ENCODE peak calls at places on chromosomes 11 and 22, in four cellular contexts. I, O, U and D are unnamed samples.

GRCh38 chr11:26062665-26063064 is 269.3 kb upstream of the ANO3 start:
- DNase-seq in I (no peak), U (no peak), O (no peak), D (no peak)

GRCh38 chr11:63869171-63869591 is 30.3 kb downstream of the MARK2 start:
- DNase-seq in I (no peak), O (no peak), U (no peak), D (no peak)

GRCh38 chr22:11605468-11605981 is 3922.5 kb upstream of the OR11H1 start:
- DNase-seq in U (no peak), O (no peak), I (no peak), D (no peak)

GRCh38 chr22:44125421-44125820 is 55.3 kb upstream of the PARVG start:
- DNase-seq in I (no peak), O (no peak), U (no peak), D (no peak)

GRCh38 chr11:65862941-65863888 is 3.0 kb downstream of the MUS81 start:
- DNase-seq in U (no peak), O (no peak), I (no peak), D (no peak)

GRCh38 chr11:128628686-128629085 is 41.3 kb upstream of the ETS1 start:
- DNase-seq in U (no peak), O (no peak), I (no peak), D (no peak)

GRCh38 chr11:119284344-119285157 is 32.4 kb downstream of the MCAM start:
- DNase-seq in U (peak), I (no peak), O (no peak), D (no peak)

GRCh38 chr11:45087301-45087700 is 59.1 kb upstream of the PRDM11 start:
- DNase-seq in U (no peak), O (no peak), I (no peak), D (no peak)

GRCh38 chr11:114366331-114367243 is 33.7 kb downstream of the C11orf71 start:
- DNase-seq in I (no peak), U (no peak), O (no peak), D (no peak)

GRCh38 chr11:78061088-78061920 is 2.4 kb upstream of the THRSP start:
- DNase-seq in O (no peak), U (peak), I (no peak), D (no peak)

GRCh38 chr11:133160754-133161153 is 371.5 kb downstream of the OPCML start:
- DNase-seq in U (no peak), I (no peak), O (no peak), D (no peak)

GRCh38 chr11:87767615-87768014 is 407.6 kb downstream of the RAB38 start:
- DNase-seq in I (no peak), O (no peak), U (no peak), D (no peak)

GRCh38 chr11:40391679-40392078 is 1067.8 kb downstream of the LRRC4C start:
- DNase-seq in O (no peak), U (no peak), I (no peak), D (no peak)

GRCh38 chr11:8227156-8228152 is 36.2 kb downstream of the LMO1 start:
- DNase-seq in U (no peak), O (no peak), I (no peak), D (no peak)

GRCh38 chr11:73520358-73521061 is 77.4 kb downstream of the FAM168A start:
- DNase-seq in I (peak), O (no peak), U (no peak), D (no peak)

GRCh38 chr22:46487318-46487717 is 50.1 kb downstream of the CELSR1 start:
- DNase-seq in O (no peak), U (no peak), I (no peak), D (no peak)

GRCh38 chr11:86671386-86672006 is 920 bp downstream of the ME3 start:
- DNase-seq in U (no peak), I (no peak), O (no peak), D (peak)

GRCh38 chr11:20289732-20290131 is 73.8 kb upstream of the HTATIP2 start:
- DNase-seq in U (no peak), I (no peak), O (no peak), D (no peak)

GRCh38 chr11:3095712-3096361 is 38.6 kb upstream of the CARS1 start:
- DNase-seq in U (no peak), O (peak), I (no peak), D (no peak)

GRCh38 chr11:133830931-133831907 is 14.1 kb downstream of the SPATA19 start:
- DNase-seq in U (no peak), I (no peak), O (no peak), D (peak)

GRCh38 chr11:11724994-11725393 is 103.2 kb upstream of the GALNT18 start:
- DNase-seq in U (no peak), O (no peak), I (no peak), D (no peak)

GRCh38 chr11:9073826-9074225 is 17.6 kb downstream of the SCUBE2 start:
- DNase-seq in O (no peak), I (no peak), U (no peak), D (no peak)

GRCh38 chr22:32416556-32417085 is 4.6 kb upstream of the RTCB start:
- DNase-seq in O (no peak), U (no peak), I (no peak), D (no peak)

GRCh38 chr11:113505541-113506375 is 30.6 kb upstream of the DRD2 start:
- DNase-seq in I (no peak), U (peak), O (no peak), D (no peak)

GRCh38 chr11:26150046-26150445 is 181.9 kb upstream of the ANO3 start:
- DNase-seq in O (no peak), I (no peak), U (no peak), D (no peak)

GRCh38 chr11:10623797-10624761 is 55.6 kb upstream of the LYVE1 start:
- DNase-seq in O (peak), I (no peak), U (peak), D (peak)
- TF ChIP-seq CREM in O (no peak), I (no peak), U (no peak), D (no peak)

GRCh38 chr11:74671520-74672196 is 59.6 kb downstream of the CHRDL2 start:
- DNase-seq in O (no peak), I (no peak), U (no peak), D (no peak)

GRCh38 chr11:74670171-74670570 is 61.1 kb downstream of the CHRDL2 start:
- DNase-seq in O (no peak), U (no peak), I (no peak), D (no peak)

GRCh38 chr11:74673956-74674355 is 57.3 kb downstream of the CHRDL2 start:
- DNase-seq in I (no peak), O (no peak), U (no peak), D (no peak)

GRCh38 chr11:74672956-74673895 is 58.0 kb downstream of the CHRDL2 start:
- DNase-seq in U (no peak), O (no peak), I (no peak), D (no peak)

DNA sequence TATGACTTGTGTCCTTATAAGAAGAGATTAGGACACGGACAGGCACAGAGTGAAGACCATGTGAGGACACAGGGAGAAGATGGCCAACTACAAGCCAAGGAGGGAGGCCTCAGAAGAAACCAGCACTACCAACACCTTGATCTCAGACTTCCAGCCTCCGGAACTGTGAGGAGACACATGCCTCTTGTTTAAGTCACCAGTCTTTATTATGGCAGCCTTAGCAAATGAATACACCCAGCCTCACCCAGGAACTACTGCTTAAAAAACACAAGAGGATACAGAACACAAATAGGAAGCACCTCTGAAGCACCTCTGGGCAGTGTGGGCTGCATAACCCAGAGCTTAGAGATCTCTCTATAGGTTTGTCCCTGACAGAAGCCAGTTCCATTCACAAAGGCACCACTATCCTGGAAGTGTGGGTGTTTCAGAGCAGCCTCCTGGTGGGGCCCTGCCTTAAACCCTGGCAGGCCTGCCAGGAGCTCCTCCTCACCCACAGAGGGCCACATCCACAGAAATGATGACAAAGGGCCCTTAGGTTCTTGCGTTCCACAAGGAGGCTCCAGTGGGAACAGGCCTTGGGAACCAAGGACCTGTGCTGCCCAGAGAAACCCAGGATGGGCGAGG is 58.8 kb downstream of the CHRDL2 start:
- DNase-seq in I (no peak), O (peak), U (no peak), D (no peak)
- TF ChIP-seq CREM in I (no peak), O (no peak), U (no peak), D (no peak)

DNA sequence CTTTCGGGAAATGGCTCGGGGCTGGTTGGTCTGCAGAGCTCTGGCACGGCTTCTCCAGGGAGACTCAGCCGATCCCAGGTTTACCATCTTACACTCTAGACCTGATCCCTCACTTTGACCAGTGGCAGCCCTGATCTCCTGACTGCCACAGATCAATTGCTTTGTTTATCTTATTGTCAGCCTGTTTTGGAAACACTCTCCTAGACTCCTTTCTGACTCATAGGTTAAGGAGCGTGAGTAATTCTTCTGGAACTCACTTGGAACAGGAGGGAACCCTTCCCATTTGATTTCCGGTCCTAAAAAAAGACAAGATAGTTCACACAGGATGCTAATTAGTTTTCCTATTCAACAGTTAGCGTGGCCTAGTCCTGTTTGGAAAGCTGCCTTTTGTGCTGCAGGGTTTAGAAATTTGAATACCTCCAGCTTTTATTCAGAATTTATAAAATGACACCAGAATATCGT is 16.0 kb upstream of the BMAL1 start:
- DNase-seq in O (no peak), I (no peak), U (no peak), D (no peak)
- TF ChIP-seq CREM in O (no peak), I (no peak), U (no peak), D (no peak)

GRCh38 chr11:34548278-34548677 is 34.7 kb upstream of the ELF5 start:
- DNase-seq in O (no peak), U (no peak), I (no peak), D (no peak)
- TF ChIP-seq CREM in O (no peak), U (no peak), I (no peak), D (no peak)

GRCh38 chr22:19636696-19637355 is 77.5 kb upstream of the SEPTIN5 start:
- DNase-seq in I (no peak), O (no peak), U (no peak), D (no peak)
- TF ChIP-seq CREM in I (no peak), O (no peak), U (no peak), D (no peak)